ENCODE peak calls at places on chromosomes 7 and 10, in four cellular contexts. L, Y, J and C are unnamed samples.

GRCh38 chr7:40058636-40059035 is 75.8 kb downstream of the MPLKIP start:
- DNase-seq in L (no peak), Y (no peak), J (no peak), C (no peak)

GRCh38 chr10:80161321-80162084 is 29.0 kb downstream of the PLAC9 start:
- DNase-seq in L (peak), J (no peak), Y (no peak), C (no peak)

GRCh38 chr7:87148332-87148955 is 3.8 kb upstream of the DMTF1 start:
- DNase-seq in J (peak), L (peak), Y (peak), C (peak)

GRCh38 chr7:144720139-144720538 is 115.7 kb downstream of the TPK1 start:
- DNase-seq in Y (no peak), J (peak), L (peak), C (no peak)

GRCh38 chr7:139697031-139697430 is 80.8 kb downstream of the HIPK2 start:
- DNase-seq in Y (no peak), L (no peak), J (no peak), C (no peak)

GRCh38 chr10:50796693-50797092 is 57.0 kb downstream of the ASAH2B start:
- DNase-seq in J (no peak), Y (no peak), L (no peak), C (no peak)

GRCh38 chr7:2894118-2894940 is 50.2 kb upstream of the GNA12 start:
- DNase-seq in J (no peak), L (no peak), Y (no peak), C (no peak)

GRCh38 chr10:46223064-46223480 is 63.7 kb upstream of the ANTXRL start:
- DNase-seq in Y (no peak), L (no peak), J (no peak), C (no peak)

GRCh38 chr7:98755138-98755898 is 114.5 kb downstream of the TMEM130 start:
- DNase-seq in J (no peak), L (peak), Y (peak), C (no peak)

GRCh38 chr7:85287126-85287825 is 100.4 kb upstream of the SEMA3D start:
- DNase-seq in L (no peak), Y (no peak), J (peak), C (no peak)

GRCh38 chr7:73892003-73892975 is 31.3 kb downstream of the TMEM270 start:
- DNase-seq in J (peak), Y (no peak), L (no peak), C (peak)

GRCh38 chr10:76675951-76676587 is 961.5 kb downstream of the KCNMA1 start:
- DNase-seq in Y (no peak), J (peak), L (no peak), C (no peak)

GRCh38 chr7:55233001-55233400 is 132.1 kb upstream of the LANCL2 start:
- DNase-seq in L (no peak), Y (no peak), J (no peak), C (no peak)

GRCh38 chr7:20219446-20220292 is 2.5 kb upstream of the MACC1 start:
- DNase-seq in L (peak), Y (no peak), J (peak), C (peak)

GRCh38 chr7:1669954-1670893 is at the start of gene ELFN1:
- DNase-seq in Y (no peak), L (peak), J (no peak), C (no peak)

GRCh38 chr7:116030626-116031276 is at the start of gene TFEC:
- DNase-seq in J (peak), Y (no peak), L (no peak), C (peak)

GRCh38 chr7:108454674-108455523 is 1.3 kb downstream of the NRCAM start:
- DNase-seq in Y (peak), J (peak), L (peak), C (peak)